ENCODE peak calls at places on chromosomes 6 and 20, in ten cellular contexts. S is IMR-90; E is H9; K is mammary epithelial cell; V is Peyer's patch; D is heart left ventricle; C is pancreas; O is CD8-positive, alpha-beta T cell; F is heart right ventricle; A is HCT116. I is an unnamed sample. For H3K4me1, the result is how much of the 10 kb centered on the place peaks cover.

GRCh38 chr20:33675127-33675954 is 1.1 kb upstream of the NECAB3 start:
- DNase-seq in S (no peak), E (no peak), K (no peak), V (no peak), D (no peak), C (no peak), O (no peak), F (no peak), A (no peak), I (no peak)

GRCh38 chr20:34163316-34163715 is 51.3 kb upstream of the EIF2S2 start:
- DNase-seq in S (no peak), E (no peak), K (no peak), V (no peak), D (no peak), C (no peak), O (no peak), F (no peak), A (no peak), I (no peak)

GRCh38 chr6:16136536-16137450 is 7.9 kb downstream of the MYLIP start:
- DNase-seq in S (peak), E (no peak), K (peak), V (no peak), D (no peak), C (no peak), O (peak), F (no peak), A (peak), I (no peak)

GRCh38 chr6:106889692-106890091 is 84.8 kb downstream of the CD24 start:
- DNase-seq in S (no peak), E (no peak), K (no peak), V (no peak), D (no peak), C (no peak), O (no peak), F (no peak), A (no peak), I (no peak)

GRCh38 chr6:88855521-88856152 is 107.8 kb downstream of the RNGTT start:
- DNase-seq in S (peak), E (no peak), K (no peak), V (no peak), D (no peak), C (no peak), O (no peak), F (no peak), A (no peak), I (no peak)

GRCh38 chr6:40788661-40789111 is 201.5 kb upstream of the LRFN2 start:
- DNase-seq in S (no peak), E (no peak), K (no peak), V (no peak), D (no peak), C (no peak), O (no peak), F (no peak), A (no peak), I (no peak)

GRCh38 chr6:115976321-115976870 is 84.3 kb downstream of the FRK start:
- DNase-seq in S (no peak), E (no peak), K (no peak), V (no peak), D (no peak), C (no peak), O (no peak), F (no peak), A (no peak), I (no peak)

GRCh38 chr6:19301980-19302379 is 535.2 kb upstream of the ID4 start:
- DNase-seq in S (peak), E (no peak), K (peak), V (no peak), D (no peak), C (no peak), O (no peak), F (no peak), A (no peak), I (no peak)

GRCh38 chr20:45450097-45450818 is 19.3 kb upstream of the WFDC2 start:
- DNase-seq in S (peak), E (peak), K (peak), V (no peak), D (no peak), C (no peak), O (no peak), F (no peak), A (peak), I (no peak)

GRCh38 chr6:100678027-100678426 is 203.1 kb downstream of the ASCC3 start:
- DNase-seq in S (peak), E (no peak), K (no peak), V (no peak), D (no peak), C (no peak), O (no peak), F (no peak), A (no peak), I (no peak)

GRCh38 chr6:35534396-35535170 is 21.9 kb upstream of the TULP1 start:
- DNase-seq in S (no peak), E (no peak), K (no peak), V (no peak), D (no peak), C (no peak), O (no peak), F (no peak), A (no peak), I (no peak)

GRCh38 chr6:324116-324728 is 31.9 kb downstream of the DUSP22 start:
- DNase-seq in S (no peak), E (no peak), K (no peak), V (no peak), D (no peak), C (no peak), O (no peak), F (no peak), A (no peak), I (peak)

GRCh38 chr20:61878478-61879302 is 187.0 kb downstream of the TAF4 start:
- DNase-seq in S (no peak), E (no peak), K (no peak), V (no peak), D (no peak), C (no peak), O (no peak), F (no peak), A (no peak), I (no peak)

GRCh38 chr6:27019651-27020552 is 227.6 kb upstream of the PRSS16 start:
- DNase-seq in S (peak), E (peak), K (peak), V (peak), D (peak), C (peak), O (peak), F (peak), A (peak), I (peak)

GRCh38 chr6:129592516-129593232 is 117.3 kb downstream of the ARHGAP18 start:
- DNase-seq in S (no peak), E (no peak), K (peak), V (no peak), D (no peak), C (no peak), O (no peak), F (no peak), A (no peak), I (no peak)

GRCh38 chr6:143806282-143807102 is 36.6 kb upstream of the LTV1 start:
- DNase-seq in S (peak), E (no peak), K (peak), V (no peak), D (peak), C (no peak), O (no peak), F (no peak), A (no peak), I (peak)

GRCh38 chr6:34248198-34248726 is 544 bp downstream of the SMIM29 start:
- DNase-seq in S (peak), E (peak), K (peak), V (peak), D (peak), C (peak), O (no peak), F (peak), A (no peak), I (peak)

GRCh38 chr20:62063601-62063980 is 2.1 kb downstream of the TAF4 start:
- DNase-seq in S (peak), E (peak), K (no peak), V (no peak), D (no peak), C (no peak), O (no peak), F (no peak), A (no peak), I (no peak)

GRCh38 chr20:12358006-12358654 is 440.4 kb downstream of the BTBD3 start:
- DNase-seq in S (no peak), E (peak), K (peak), V (no peak), D (no peak), C (no peak), O (no peak), F (no peak), A (no peak), I (no peak)

GRCh38 chr6:139257821-139258398 is 33.9 kb downstream of the TXLNB start:
- DNase-seq in S (no peak), E (peak), K (no peak), V (no peak), D (no peak), C (no peak), O (no peak), F (no peak), A (no peak), I (no peak)

GRCh38 chr6:63740709-63741108 is 105.1 kb downstream of the PHF3 start:
- DNase-seq in S (peak), E (no peak), K (peak), V (no peak), D (no peak), C (no peak), O (no peak), F (no peak), A (peak), I (no peak)

GRCh38 chr20:18813483-18813882 is at the start of gene SCP2D1:
- DNase-seq in S (no peak), E (no peak), K (no peak), V (no peak), D (no peak), C (no peak), O (no peak), F (no peak), A (no peak), I (no peak)

GRCh38 chr20:11159728-11160127 is 485.9 kb upstream of the JAG1 start:
- DNase-seq in S (peak), E (no peak), K (peak), V (no peak), D (peak), C (no peak), O (no peak), F (no peak), A (no peak), I (peak)

GRCh38 chr20:49132995-49133451 is 55.1 kb downstream of the STAU1 start:
- DNase-seq in S (peak), E (peak), K (peak), V (no peak), D (peak), C (no peak), O (no peak), F (no peak), A (peak), I (no peak)

GRCh38 chr20:62972270-62973032 is 19.9 kb downstream of the SLC17A9 start:
- DNase-seq in S (peak), E (peak), K (peak), V (peak), D (peak), C (peak), O (peak), F (peak), A (peak), I (peak)

GRCh38 chr6:127117979-127118504 is 429 bp upstream of the RSPO3 start:
- DNase-seq in S (no peak), E (no peak), K (no peak), V (no peak), D (no peak), C (no peak), O (no peak), F (no peak), A (no peak), I (peak)

GRCh38 chr6:40789143-40789764 is 202.1 kb upstream of the LRFN2 start:
- DNase-seq in S (no peak), E (no peak), K (no peak), V (no peak), D (no peak), C (no peak), O (peak), F (no peak), A (no peak), I (no peak)

GRCh38 chr6:20031342-20031741 is 180.9 kb downstream of the MBOAT1 start:
- DNase-seq in S (no peak), E (no peak), K (no peak), V (no peak), D (no peak), C (no peak), O (no peak), F (no peak), A (no peak), I (no peak)

GRCh38 chr20:8244637-8245036 is 112.6 kb downstream of the PLCB1 start:
- DNase-seq in S (peak), E (no peak), K (no peak), V (no peak), D (peak), C (no peak), O (no peak), F (no peak), A (no peak), I (no peak)

GRCh38 chr20:63932606-63933160 is 23.5 kb downstream of the UCKL1 start:
- DNase-seq in S (no peak), E (no peak), K (no peak), V (no peak), D (no peak), C (no peak), O (no peak), F (no peak), A (no peak), I (no peak)

GRCh38 chr6:111918825-111919224 is 45.6 kb upstream of the FYN start:
- DNase-seq in S (peak), E (no peak), K (no peak), V (no peak), D (peak), C (no peak), O (no peak), F (peak), A (no peak), I (no peak)

GRCh38 chr20:38804682-38805501 is 605 bp upstream of the PPP1R16B start:
- DNase-seq in S (no peak), E (peak), K (no peak), V (peak), D (peak), C (no peak), O (peak), F (peak), A (no peak), I (peak)

GRCh38 chr6:100203391-100203790 is 209.4 kb upstream of the MCHR2 start:
- DNase-seq in S (peak), E (no peak), K (peak), V (no peak), D (no peak), C (no peak), O (no peak), F (no peak), A (peak), I (no peak)

GRCh38 chr6:25056130-25056529 is 120.4 kb upstream of the RIPOR2 start:
- DNase-seq in S (no peak), E (no peak), K (no peak), V (peak), D (no peak), C (no peak), O (peak), F (peak), A (no peak), I (peak)

GRCh38 chr6:25057121-25057520 is 121.4 kb upstream of the RIPOR2 start:
- DNase-seq in S (no peak), E (no peak), K (no peak), V (no peak), D (no peak), C (peak), O (no peak), F (peak), A (no peak), I (no peak)

GRCh38 chr6:25053875-25054371 is 118.2 kb upstream of the RIPOR2 start:
- DNase-seq in S (peak), E (no peak), K (peak), V (peak), D (no peak), C (no peak), O (no peak), F (no peak), A (no peak), I (no peak)

GRCh38 chr6:25052181-25052580 is 116.4 kb upstream of the RIPOR2 start:
- DNase-seq in S (no peak), E (no peak), K (peak), V (no peak), D (no peak), C (no peak), O (no peak), F (no peak), A (no peak), I (no peak)

GRCh38 chr6:25054469-25054868 is 118.7 kb upstream of the RIPOR2 start:
- DNase-seq in S (peak), E (no peak), K (peak), V (no peak), D (no peak), C (no peak), O (no peak), F (no peak), A (no peak), I (no peak)
- H3K4me1 ChIP-seq in S (under half), E (under half), K (under half), V (under half), D (under half), C (under half), O (under half), F (under half), A (under half), I (under half)

DNA sequence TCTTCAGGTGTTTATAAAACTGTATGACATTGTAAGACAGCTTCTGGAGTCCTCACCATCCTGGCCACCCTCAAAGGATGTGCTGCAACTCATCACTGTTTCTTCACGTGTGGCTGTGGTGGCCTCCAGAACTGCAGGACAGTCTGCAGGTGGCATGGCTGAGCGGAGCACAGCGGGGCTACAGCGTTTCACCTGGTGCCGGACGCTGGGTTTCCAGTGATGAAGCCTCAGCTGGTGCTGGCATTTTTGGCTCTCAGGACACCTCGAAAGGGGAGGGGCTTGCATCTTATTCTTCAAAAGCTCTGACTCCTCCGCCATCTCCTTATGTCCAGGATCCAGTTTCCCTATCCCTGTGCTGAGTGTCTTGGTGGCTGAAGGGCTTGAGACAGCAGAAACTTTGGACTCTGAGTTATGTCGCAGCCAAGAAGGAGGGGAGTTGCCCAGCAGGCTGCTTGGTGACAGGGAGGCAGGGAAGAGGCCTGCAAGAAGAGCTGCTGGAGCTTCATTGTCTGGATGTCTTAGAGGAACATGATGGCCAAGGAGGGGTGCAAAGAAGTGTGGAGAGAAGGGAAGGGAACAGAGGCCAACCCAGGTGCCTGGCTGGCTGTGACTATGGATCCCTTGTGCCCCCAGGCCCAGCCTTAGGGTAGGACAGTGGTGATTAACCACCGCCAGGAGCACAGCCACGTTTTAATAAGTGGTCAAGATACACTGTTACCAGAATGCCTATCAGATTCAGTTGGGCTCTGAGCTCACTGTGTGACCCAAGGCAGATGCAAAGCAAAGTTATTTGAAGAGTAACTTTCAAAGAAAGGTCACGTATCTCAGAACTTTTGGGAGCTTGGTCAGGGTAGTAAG is 58.7 kb downstream of the GTF2H5 start:
- DNase-seq in S (no peak), E (no peak), K (no peak), V (no peak), D (no peak), C (peak), O (no peak), F (no peak), A (no peak), I (no peak)
- TF ChIP-seq CTCF in S (no peak), E (no peak), K (no peak), V (no peak), D (no peak), C (peak), O (no peak), F (no peak), A (peak), I (no peak)

DNA sequence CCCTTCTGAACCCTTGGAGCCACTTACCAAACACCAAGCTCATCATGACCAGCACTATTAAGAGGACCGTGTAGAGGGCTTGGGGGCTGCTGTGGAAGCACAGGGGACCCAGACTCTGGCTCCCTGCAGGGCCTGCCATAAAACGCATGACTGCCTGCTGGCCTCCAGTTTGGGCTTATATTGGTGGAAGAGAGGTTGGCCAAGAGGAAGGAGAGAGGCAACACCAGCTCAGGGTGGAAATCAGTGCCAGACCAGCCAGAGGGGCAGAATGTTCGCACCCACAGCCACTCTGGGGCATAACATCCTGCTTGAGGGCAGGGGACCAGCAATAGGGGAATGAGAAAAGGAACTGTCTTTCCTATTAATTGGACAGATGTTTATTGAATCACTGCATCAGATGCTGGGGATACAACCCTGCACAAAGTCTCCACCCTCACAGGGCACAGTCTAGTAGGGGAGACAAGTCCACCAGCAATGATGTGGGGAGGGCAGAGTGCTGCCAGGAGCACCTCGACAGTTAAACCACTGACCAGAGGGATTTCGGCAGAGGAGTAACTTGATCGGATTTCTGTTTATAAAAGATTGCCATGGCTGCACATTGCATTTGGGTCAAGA is 534 bp downstream of the LY6G5C start:
- DNase-seq in S (no peak), E (no peak), K (no peak), V (no peak), D (no peak), C (no peak), O (no peak), F (no peak), A (no peak), I (no peak)
- H3K27ac ChIP-seq in S (peak), E (no peak), K (no peak), V (peak), D (peak), C (peak), O (no peak), F (no peak), A (peak), I (peak)

GRCh38 chr6:137702791-137703424 is 164.2 kb upstream of the TNFAIP3 start:
- DNase-seq in S (no peak), E (no peak), K (peak), V (no peak), D (no peak), C (no peak), O (no peak), F (no peak), A (no peak), I (no peak)

GRCh38 chr6:137701942-137702341 is 165.1 kb upstream of the TNFAIP3 start:
- DNase-seq in S (no peak), E (no peak), K (no peak), V (no peak), D (no peak), C (no peak), O (no peak), F (no peak), A (no peak), I (no peak)

GRCh38 chr6:137699036-137699683 is 167.9 kb upstream of the TNFAIP3 start:
- DNase-seq in S (peak), E (no peak), K (no peak), V (no peak), D (no peak), C (no peak), O (no peak), F (no peak), A (no peak), I (no peak)

GRCh38 chr6:137698636-137699035 is 168.4 kb upstream of the TNFAIP3 start:
- DNase-seq in S (peak), E (no peak), K (peak), V (no peak), D (no peak), C (no peak), O (no peak), F (no peak), A (no peak), I (no peak)

GRCh38 chr6:137700751-137701477 is 166.1 kb upstream of the TNFAIP3 start:
- DNase-seq in S (no peak), E (no peak), K (no peak), V (no peak), D (no peak), C (no peak), O (no peak), F (no peak), A (no peak), I (no peak)
- H3K4me1 ChIP-seq in S (under half), E (under half), K (under half), V (under half), D (half or more), C (under half), O (under half), F (under half), A (under half), I (under half)

I was measured in lower lobe of right lung.